ENCODE peak calls at places on chromosomes 11 and 22, in nine cellular contexts. I is upper lobe of left lung, X is HCT116, G is endothelial cell of umbilical vein, Y is stomach, P is sigmoid colon, Q is transverse colon, U is GM12891, J is K562. A is an unnamed sample.

GRCh38 chr22:38924197-38924952 is 33.0 kb upstream of the APOBEC3A start:
- DNase-seq in X (peak), Y (peak), G (peak), I (peak), J (peak), Q (peak), U (no peak), P (peak), A (no peak)

GRCh38 chr11:3208272-3208671 is 10.3 kb downstream of the MRGPRG start:
- DNase-seq in U (no peak), J (no peak), P (no peak), Q (no peak), Y (no peak), X (no peak), G (no peak), I (no peak), A (no peak)

GRCh38 chr11:108672113-108672512 is 7.2 kb downstream of the DDX10 start:
- DNase-seq in I (no peak), G (peak), P (no peak), Y (no peak), U (no peak), Q (no peak), X (no peak), J (peak), A (no peak)

GRCh38 chr22:44365832-44366231 is 53.1 kb upstream of the SHISAL1 start:
- DNase-seq in P (peak), J (no peak), X (no peak), Y (no peak), Q (no peak), I (no peak), G (no peak), U (no peak), A (no peak)

GRCh38 chr22:42365337-42365865 is 66.8 kb downstream of the NFAM1 start:
- DNase-seq in I (no peak), P (peak), G (no peak), U (no peak), Y (no peak), J (no peak), X (no peak), Q (no peak), A (no peak)

GRCh38 chr11:75810637-75811383 is 4.2 kb upstream of the UVRAG start:
- DNase-seq in P (no peak), Q (no peak), Y (no peak), G (no peak), J (no peak), I (no peak), X (no peak), U (no peak), A (no peak)

GRCh38 chr11:8906629-8907028 is 4.4 kb upstream of the AKIP1 start:
- DNase-seq in P (no peak), Q (no peak), U (no peak), G (peak), Y (no peak), J (no peak), I (no peak), X (peak), A (no peak)

GRCh38 chr22:28648792-28649191 is 30.8 kb downstream of the TTC28 start:
- DNase-seq in Q (no peak), U (no peak), G (no peak), J (no peak), X (no peak), Y (no peak), P (no peak), I (no peak), A (no peak)

GRCh38 chr11:898540-899190 is 11.9 kb downstream of the CHID1 start:
- DNase-seq in Q (no peak), G (peak), P (no peak), J (peak), I (no peak), U (no peak), X (no peak), Y (no peak), A (no peak)

GRCh38 chr11:36060926-36061325 is 117.1 kb downstream of the LDLRAD3 start:
- DNase-seq in X (no peak), J (no peak), P (no peak), G (no peak), I (peak), U (no peak), Q (no peak), Y (no peak), A (no peak)

GRCh38 chr11:92993004-92993403 is 23.6 kb downstream of the MTNR1B start:
- DNase-seq in I (no peak), G (no peak), X (no peak), Q (no peak), P (no peak), J (no peak), Y (no peak), U (no peak), A (no peak)

GRCh38 chr11:36427876-36428275 is 82.2 kb downstream of the TRAF6 start:
- DNase-seq in I (no peak), G (no peak), J (no peak), Y (no peak), P (no peak), Q (no peak), X (no peak), U (no peak), A (no peak)

GRCh38 chr11:75261902-75262361 is 21.4 kb downstream of the TPBGL start:
- DNase-seq in X (no peak), Q (peak), J (no peak), P (peak), Y (no peak), U (no peak), I (no peak), G (no peak), A (no peak)

GRCh38 chr11:113895367-113896155 is 9.0 kb upstream of the HTR3B start:
- DNase-seq in U (no peak), I (no peak), X (no peak), P (no peak), J (no peak), G (no peak), Y (no peak), Q (no peak), A (no peak)

GRCh38 chr11:4388221-4388620 is 5.3 kb downstream of the TRIM21 start:
- DNase-seq in J (no peak), U (no peak), P (no peak), I (no peak), G (no peak), Y (no peak), X (no peak), Q (no peak), A (no peak)

GRCh38 chr11:19196458-19196857 is 5.3 kb downstream of the CSRP3 start:
- DNase-seq in Y (no peak), X (no peak), P (no peak), J (no peak), Q (peak), G (no peak), I (no peak), U (no peak), A (no peak)

GRCh38 chr22:35795476-35795875 is 77.8 kb downstream of the APOL5 start:
- DNase-seq in G (no peak), I (no peak), U (no peak), X (no peak), Y (no peak), P (no peak), Q (no peak), J (no peak), A (no peak)

GRCh38 chr11:6604081-6604626 is 580 bp downstream of the ILK start:
- DNase-seq in X (no peak), J (peak), U (no peak), G (peak), P (peak), Y (peak), Q (peak), I (peak), A (no peak)

GRCh38 chr11:17423533-17424310 is 35.3 kb upstream of the KCNJ11 start:
- DNase-seq in P (no peak), Q (peak), Y (peak), U (no peak), J (no peak), X (no peak), G (no peak), I (no peak), A (no peak)

GRCh38 chr11:59144096-59144495 is 1.4 kb downstream of the FAM111A start:
- DNase-seq in Q (no peak), G (peak), Y (no peak), I (no peak), J (peak), P (no peak), X (no peak), U (no peak), A (no peak)

GRCh38 chr11:92714111-92714510 is 255.3 kb upstream of the MTNR1B start:
- DNase-seq in U (no peak), I (no peak), X (no peak), G (no peak), P (no peak), Y (no peak), J (no peak), Q (no peak), A (no peak)

GRCh38 chr11:17389205-17389956 is 922 bp upstream of the KCNJ11 start:
- DNase-seq in I (peak), Y (peak), U (peak), G (peak), Q (peak), P (peak), X (peak), J (peak), A (peak)

GRCh38 chr11:32262367-32262766 is 171.5 kb downstream of the RCN1 start:
- DNase-seq in X (no peak), G (no peak), Q (no peak), I (no peak), Y (no peak), J (no peak), P (no peak), U (no peak), A (no peak)

GRCh38 chr11:122852071-122852831 is 14.0 kb downstream of the CRTAM start:
- DNase-seq in I (no peak), J (no peak), P (no peak), Q (no peak), X (no peak), G (no peak), Y (no peak), U (no peak), A (no peak)

GRCh38 chr22:29315286-29316195 is at the start of gene RASL10A:
- DNase-seq in P (no peak), G (no peak), Q (no peak), Y (no peak), J (no peak), X (no peak), U (peak), I (no peak), A (peak)

GRCh38 chr11:80146231-80146630 is 705.4 kb upstream of the TENM4 start:
- DNase-seq in Y (no peak), J (no peak), P (no peak), X (no peak), U (no peak), I (no peak), G (no peak), Q (no peak), A (no peak)

GRCh38 chr22:35349704-35350538 is 31.0 kb upstream of the HMOX1 start:
- DNase-seq in X (no peak), I (no peak), Y (no peak), G (no peak), P (no peak), U (no peak), J (no peak), Q (no peak), A (no peak)

GRCh38 chr11:279966-280761 is 2.0 kb downstream of the NLRP6 start:
- DNase-seq in P (peak), Y (no peak), I (no peak), U (peak), G (no peak), Q (peak), X (no peak), J (no peak), A (peak)

GRCh38 chr22:37397246-37397645 is 30.0 kb downstream of the ELFN2 start:
- DNase-seq in X (no peak), P (no peak), U (no peak), I (no peak), Y (no peak), G (no peak), Q (no peak), J (no peak), A (no peak)

GRCh38 chr11:103842795-103843194 is 193.6 kb upstream of the DDI1 start:
- DNase-seq in X (no peak), I (no peak), P (no peak), J (no peak), U (no peak), Q (no peak), Y (no peak), G (peak), A (no peak)

GRCh38 chr11:65207918-65208784 is 26.4 kb downstream of the CAPN1 start:
- DNase-seq in U (no peak), P (no peak), Q (no peak), I (peak), Y (peak), G (no peak), X (no peak), J (no peak), A (no peak)

GRCh38 chr11:134488913-134489312 is 76.9 kb upstream of the B3GAT1 start:
- DNase-seq in X (no peak), P (no peak), U (no peak), Q (no peak), G (no peak), Y (no peak), J (no peak), I (no peak), A (no peak)

GRCh38 chr11:69328231-69328630 is 34.3 kb downstream of the MYEOV start:
- DNase-seq in P (peak), Y (peak), Q (no peak), G (no peak), J (no peak), X (no peak), U (no peak), I (peak), A (no peak)

GRCh38 chr11:75679566-75679965 is 10.7 kb upstream of the MAP6 start:
- DNase-seq in Q (no peak), I (no peak), Y (no peak), U (no peak), J (no peak), G (no peak), P (no peak), X (no peak), A (no peak)

GRCh38 chr22:23781533-23781932 is 5.2 kb upstream of the SMARCB1 start:
- DNase-seq in G (no peak), J (no peak), X (no peak), I (no peak), U (no peak), Q (no peak), Y (no peak), P (no peak), A (no peak)

GRCh38 chr22:43168416-43169309 is 17.3 kb downstream of the TSPO start:
- DNase-seq in J (no peak), Q (no peak), P (no peak), Y (no peak), G (no peak), X (no peak), I (no peak), U (no peak), A (no peak)

GRCh38 chr11:116855413-116855812 is 18.0 kb upstream of the APOA1 start:
- DNase-seq in G (no peak), J (no peak), P (no peak), I (no peak), Q (no peak), U (no peak), X (no peak), Y (no peak), A (no peak)

GRCh38 chr11:116852261-116853125 is 15.1 kb upstream of the APOA1 start:
- DNase-seq in Y (no peak), P (no peak), Q (peak), I (no peak), X (no peak), J (no peak), G (peak), U (no peak), A (no peak)

GRCh38 chr11:116856423-116856822 is 19.0 kb upstream of the APOA1 start:
- DNase-seq in I (no peak), G (no peak), U (no peak), Q (no peak), X (no peak), J (no peak), Y (no peak), P (no peak), A (no peak)

GRCh38 chr11:116851631-116852030 is 14.2 kb upstream of the APOA1 start:
- DNase-seq in X (no peak), J (no peak), P (no peak), Q (peak), G (no peak), U (no peak), Y (no peak), I (peak), A (no peak)

GRCh38 chr11:116853461-116854073 is 16.1 kb upstream of the APOA1 start:
- DNase-seq in J (no peak), P (no peak), X (peak), U (peak), Y (peak), Q (peak), G (peak), I (no peak), A (peak)
- TF ChIP-seq POLR2AphosphoS5 in J (no peak), P (no peak), X (no peak), U (peak), Y (peak), Q (no peak), G (no peak), I (no peak), A (no peak)

GRCh38 chr11:118263694-118264567 is at the start of gene MPZL2:
- DNase-seq in P (no peak), Y (peak), U (no peak), Q (peak), I (peak), G (peak), X (peak), J (no peak), A (no peak)
- TF ChIP-seq POLR2AphosphoS5 in P (no peak), Y (peak), U (no peak), Q (peak), I (peak), G (no peak), X (peak), J (no peak), A (no peak)

GRCh38 chr11:12019337-12019736 is 10.9 kb upstream of the DKK3 start:
- DNase-seq in X (no peak), P (no peak), Y (peak), J (peak), U (no peak), G (peak), I (no peak), Q (no peak), A (no peak)
- TF ChIP-seq POLR2AphosphoS5 in X (no peak), P (peak), Y (peak), J (no peak), U (no peak), G (peak), I (no peak), Q (no peak), A (no peak)

DNA sequence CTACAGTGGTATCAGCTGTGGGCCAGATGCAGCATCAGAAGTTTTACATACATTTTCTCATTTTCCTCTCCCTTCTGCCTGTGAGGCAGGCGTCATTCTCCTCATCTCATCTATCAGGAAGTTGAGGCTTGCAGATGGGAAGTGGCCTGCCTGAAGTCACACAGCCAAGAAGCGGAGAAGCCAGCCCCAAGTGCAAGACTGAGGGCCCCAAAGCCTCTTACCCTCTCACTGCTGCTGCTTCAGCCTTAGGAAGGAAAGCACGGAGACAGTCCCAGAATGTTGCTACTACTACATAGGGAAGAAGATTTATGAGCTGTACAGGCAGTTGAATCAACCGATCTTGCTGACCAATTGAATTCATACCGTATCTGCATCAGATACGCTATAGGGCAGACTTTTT is 89.0 kb downstream of the CWC15 start:
- DNase-seq in Q (no peak), X (no peak), I (no peak), J (no peak), Y (no peak), G (no peak), P (no peak), U (no peak), A (no peak)
- TF ChIP-seq POLR2AphosphoS5 in Q (no peak), X (no peak), I (no peak), J (no peak), Y (no peak), G (no peak), P (no peak), U (no peak), A (no peak)

DNA sequence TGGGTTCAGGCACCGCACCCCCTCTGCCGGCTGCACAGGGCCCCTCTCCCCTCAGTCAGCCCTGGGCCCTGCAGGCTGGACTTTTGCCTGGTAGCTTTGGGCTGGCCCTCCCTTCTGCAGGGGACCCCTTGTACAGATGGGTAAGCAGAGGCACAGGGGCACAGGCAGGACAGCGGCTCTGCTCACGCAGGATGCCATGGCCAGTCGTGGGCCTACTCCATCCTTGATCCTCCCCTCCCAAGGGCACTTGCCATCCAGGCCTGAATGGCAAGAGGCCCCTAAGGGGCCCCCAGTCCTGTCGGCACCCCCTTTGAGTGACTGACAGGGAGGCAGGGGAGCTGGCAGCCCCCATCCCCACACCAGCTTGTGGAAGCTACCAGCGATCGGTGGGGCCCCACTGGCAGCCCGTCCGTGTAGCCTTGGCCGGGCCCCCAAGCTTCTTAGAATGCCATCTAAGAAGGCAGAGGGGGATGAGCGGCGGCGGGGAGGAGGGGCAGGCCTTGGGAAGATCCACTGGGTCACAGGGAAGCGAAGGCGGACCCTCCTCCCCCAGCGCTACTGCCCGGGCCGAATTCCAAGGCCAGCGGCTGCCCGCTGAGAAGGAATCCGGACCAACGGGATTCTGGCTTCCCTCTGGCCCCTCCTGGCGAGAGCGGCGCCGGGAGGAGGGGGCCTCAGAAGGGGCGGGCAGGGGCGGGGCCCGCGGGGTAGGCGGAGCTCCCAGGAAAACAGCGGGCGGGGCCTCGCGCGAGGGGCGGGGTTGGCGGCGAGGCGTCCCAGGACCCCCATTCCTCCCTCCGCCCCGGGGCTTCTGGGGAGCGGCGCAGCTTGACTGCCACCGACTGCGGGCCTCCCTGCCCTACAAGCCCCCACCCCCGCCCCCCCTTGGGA is 6.8 kb upstream of the CHKA start:
- DNase-seq in P (peak), U (no peak), Q (peak), G (peak), I (peak), X (peak), Y (peak), J (peak), A (no peak)
- TF ChIP-seq POLR2AphosphoS5 in P (peak), U (no peak), Q (no peak), G (peak), I (no peak), X (no peak), Y (peak), J (no peak), A (no peak)

GRCh38 chr11:7673724-7674434 is 579 bp upstream of the CYB5R2 start:
- DNase-seq in U (no peak), I (peak), G (no peak), P (peak), J (peak), Y (peak), X (peak), Q (peak), A (no peak)

GRCh38 chr11:7671347-7671746 is 2.0 kb downstream of the CYB5R2 start:
- DNase-seq in Q (no peak), G (no peak), J (no peak), Y (peak), X (no peak), I (no peak), U (no peak), P (no peak), A (no peak)

GRCh38 chr11:7672276-7672959 is 882 bp downstream of the CYB5R2 start:
- DNase-seq in Q (no peak), P (no peak), J (no peak), G (no peak), Y (no peak), U (no peak), I (no peak), X (no peak), A (no peak)

GRCh38 chr11:7671807-7672206 is 1.5 kb downstream of the CYB5R2 start:
- DNase-seq in U (no peak), X (no peak), P (no peak), Y (no peak), I (no peak), J (no peak), Q (no peak), G (no peak), A (peak)

GRCh38 chr11:7672960-7673723 is at the start of gene CYB5R2:
- DNase-seq in U (no peak), X (peak), G (peak), Y (peak), Q (peak), I (peak), J (peak), P (peak), A (no peak)
- TF ChIP-seq POLR2AphosphoS5 in U (no peak), X (peak), G (no peak), Y (peak), Q (no peak), I (no peak), J (no peak), P (no peak), A (no peak)

A was measured in GM12892.